ENCODE peak calls at places on chromosomes 7 and 10, in four cellular contexts. One of them, this sample, is unnamed.

GRCh38 chr10:5043716-5044115 is 40.1 kb upstream of the AKR1C2 start:
- DNase-seq in fibroblast of lung: no peak
- DNase-seq in neuronal stem cell: no peak
- DNase-seq in prostate gland: peak; percentile 84
- DNase-seq in this sample: peak; percentile 67

GRCh38 chr7:113918946-113919345 is at the start of gene PPP1R3A:
- DNase-seq in fibroblast of lung: no peak
- DNase-seq in prostate gland: no peak
- DNase-seq in neuronal stem cell: no peak
- DNase-seq in this sample: no peak

GRCh38 chr10:79072994-79073654 is 4.4 kb downstream of the ZMIZ1 start:
- DNase-seq in neuronal stem cell: no peak
- DNase-seq in prostate gland: no peak
- DNase-seq in fibroblast of lung: no peak
- DNase-seq in this sample: no peak

GRCh38 chr10:17616403-17617030 is 657 bp downstream of the HACD1 start:
- DNase-seq in prostate gland: peak; percentile 72
- DNase-seq in neuronal stem cell: peak; percentile 57
- DNase-seq in fibroblast of lung: peak; percentile 67
- DNase-seq in this sample: peak; percentile 65

GRCh38 chr7:11830582-11831382 is 1.2 kb downstream of the THSD7A start:
- DNase-seq in neuronal stem cell: no peak
- DNase-seq in fibroblast of lung: peak; percentile 61
- DNase-seq in prostate gland: no peak
- DNase-seq in this sample: no peak

GRCh38 chr10:114753126-114753525 is 68.5 kb upstream of the FHIP2A start:
- DNase-seq in prostate gland: no peak
- DNase-seq in fibroblast of lung: peak; percentile 79
- DNase-seq in neuronal stem cell: no peak
- DNase-seq in this sample: peak; percentile 65

GRCh38 chr10:69807122-69807521 is 5.4 kb downstream of the COL13A1 start:
- DNase-seq in prostate gland: no peak
- DNase-seq in fibroblast of lung: peak; percentile 92
- DNase-seq in neuronal stem cell: no peak
- DNase-seq in this sample: peak; percentile 46

GRCh38 chr7:157691521-157692155 is 354.8 kb downstream of the DNAJB6 start:
- DNase-seq in prostate gland: no peak
- DNase-seq in fibroblast of lung: no peak
- DNase-seq in neuronal stem cell: peak; percentile 77
- DNase-seq in this sample: no peak

GRCh38 chr10:4190876-4191275 is 405.9 kb upstream of the KLF6 start:
- DNase-seq in prostate gland: no peak
- DNase-seq in neuronal stem cell: no peak
- DNase-seq in fibroblast of lung: no peak
- DNase-seq in this sample: no peak

GRCh38 chr10:98006266-98006665 is 24.2 kb downstream of the CRTAC1 start:
- DNase-seq in neuronal stem cell: no peak
- DNase-seq in fibroblast of lung: no peak
- DNase-seq in prostate gland: no peak
- DNase-seq in this sample: no peak

GRCh38 chr7:102125127-102125561 is 161.5 kb upstream of the SH2B2 start:
- DNase-seq in neuronal stem cell: no peak
- DNase-seq in prostate gland: no peak
- DNase-seq in fibroblast of lung: peak; percentile 92
- DNase-seq in this sample: peak; percentile 97

GRCh38 chr7:101174322-101174854 is 5.7 kb downstream of the NAT16 start:
- DNase-seq in neuronal stem cell: no peak
- DNase-seq in fibroblast of lung: no peak
- DNase-seq in prostate gland: no peak
- DNase-seq in this sample: no peak

GRCh38 chr7:41979834-41980307 is 257.1 kb downstream of the GLI3 start:
- DNase-seq in prostate gland: no peak
- DNase-seq in fibroblast of lung: peak; percentile 41
- DNase-seq in neuronal stem cell: no peak
- DNase-seq in this sample: peak; percentile 72

GRCh38 chr10:11724938-11725776 is 17.0 kb upstream of the ECHDC3 start:
- DNase-seq in neuronal stem cell: peak; percentile 26
- DNase-seq in fibroblast of lung: peak; percentile 59
- DNase-seq in prostate gland: no peak
- DNase-seq in this sample: peak; percentile 76

GRCh38 chr10:97069576-97070362 is 116.0 kb downstream of the SLIT1 start:
- DNase-seq in prostate gland: no peak
- DNase-seq in neuronal stem cell: no peak
- DNase-seq in fibroblast of lung: peak; percentile 6
- DNase-seq in this sample: peak; percentile 7

GRCh38 chr7:129370812-129371211 is 63.4 kb upstream of the STRIP2 start:
- DNase-seq in neuronal stem cell: no peak
- DNase-seq in fibroblast of lung: peak; percentile 17
- DNase-seq in prostate gland: no peak
- DNase-seq in this sample: peak; percentile 13

GRCh38 chr10:64209574-64209973 is 688.4 kb downstream of the REEP3 start:
- DNase-seq in neuronal stem cell: no peak
- DNase-seq in prostate gland: no peak
- DNase-seq in fibroblast of lung: peak; percentile 19
- DNase-seq in this sample: no peak

GRCh38 chr7:73838642-73839041 is 3.7 kb downstream of the METTL27 start:
- DNase-seq in neuronal stem cell: no peak
- DNase-seq in fibroblast of lung: no peak
- DNase-seq in prostate gland: peak; percentile 47
- DNase-seq in this sample: no peak

GRCh38 chr7:98286093-98286525 is 4.6 kb downstream of the BRI3 start:
- DNase-seq in prostate gland: no peak
- DNase-seq in fibroblast of lung: peak; percentile 63
- DNase-seq in neuronal stem cell: no peak
- DNase-seq in this sample: peak; percentile 76

GRCh38 chr10:17001961-17002749 is 127.5 kb downstream of the CUBN start:
- DNase-seq in prostate gland: peak; percentile 25
- DNase-seq in neuronal stem cell: no peak
- DNase-seq in fibroblast of lung: peak; percentile 97
- DNase-seq in this sample: peak; percentile 98

DNA sequence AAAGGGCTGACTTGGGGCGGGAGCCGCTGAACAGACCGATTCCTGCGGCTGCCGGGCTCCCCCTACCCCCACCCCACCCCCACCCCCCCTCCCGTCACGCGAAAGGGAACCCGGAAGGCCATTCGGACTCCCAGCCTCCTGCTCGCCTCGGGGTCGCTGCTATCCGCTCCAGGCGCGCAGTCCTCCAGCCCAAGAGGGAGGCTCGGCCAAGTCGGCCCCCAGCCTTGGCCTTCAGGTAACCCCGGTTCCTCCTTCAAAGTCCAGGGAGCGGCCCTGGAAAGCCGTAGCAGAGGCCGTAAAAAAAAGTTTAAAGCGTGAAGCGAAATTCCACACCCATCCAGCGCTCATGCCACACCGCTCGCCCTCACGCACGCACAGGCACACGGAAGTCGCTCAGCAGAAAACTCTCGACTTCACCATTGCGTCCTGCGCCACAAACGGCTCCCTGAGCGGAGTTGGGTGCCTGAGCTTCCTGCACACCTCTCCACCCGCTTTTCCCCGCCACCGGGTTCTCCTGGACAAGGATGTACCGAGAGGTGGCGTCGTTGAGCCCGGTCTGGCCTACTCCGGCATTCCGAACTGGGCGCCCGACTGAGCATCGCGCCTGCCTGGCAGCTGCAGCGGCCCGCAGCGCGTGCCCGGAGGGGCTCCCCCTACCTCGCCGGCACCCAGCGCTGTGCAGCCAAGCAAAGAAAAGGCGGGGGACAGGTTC is 1.4 kb downstream of the SORCS3 start:
- DNase-seq in neuronal stem cell: peak; percentile 71
- DNase-seq in prostate gland: no peak
- DNase-seq in fibroblast of lung: peak; percentile 19
- DNase-seq in this sample: no peak
- H3K4me3 ChIP-seq in neuronal stem cell: peak overlapping the region; percentile 75
- H3K4me3 ChIP-seq in prostate gland: no peak overlapping the region
- H3K4me3 ChIP-seq in fibroblast of lung: no peak overlapping the region
- H3K4me3 ChIP-seq in this sample: no peak overlapping the region

DNA sequence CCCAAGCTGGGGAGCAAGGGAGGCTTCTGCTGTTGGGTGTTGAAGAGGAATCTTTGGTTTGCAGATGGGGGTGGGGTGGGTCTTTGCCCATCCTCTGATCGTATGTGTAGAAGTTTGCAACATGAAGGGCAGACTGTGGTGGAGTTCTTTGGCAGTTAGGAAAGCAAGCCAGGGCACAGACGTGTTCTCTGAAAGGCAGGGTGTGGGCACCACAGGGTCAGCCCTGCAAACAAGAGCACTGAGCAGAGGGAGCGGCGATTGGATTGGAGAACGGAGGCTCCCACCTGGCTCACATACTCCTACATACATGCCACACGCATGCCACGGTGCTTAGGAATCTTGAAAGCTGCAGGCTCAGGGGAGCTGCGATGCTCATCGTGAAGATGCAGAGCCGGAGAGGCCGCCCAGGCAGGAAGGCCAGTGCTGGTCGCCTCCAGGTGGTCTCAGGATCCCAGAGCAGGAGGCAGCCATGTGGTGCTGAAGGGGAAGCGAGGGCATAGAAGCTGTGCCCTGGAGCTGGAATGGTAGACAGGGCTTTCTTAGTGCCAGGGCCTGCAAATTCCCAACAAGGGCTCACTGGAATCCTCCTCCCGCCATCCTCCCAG is 149.0 kb downstream of the MGMT start:
- DNase-seq in fibroblast of lung: no peak
- DNase-seq in prostate gland: no peak
- DNase-seq in neuronal stem cell: no peak
- DNase-seq in this sample: no peak
- H3K4me3 ChIP-seq in fibroblast of lung: no peak overlapping the region
- H3K4me3 ChIP-seq in prostate gland: no peak overlapping the region
- H3K4me3 ChIP-seq in neuronal stem cell: no peak overlapping the region
- H3K4me3 ChIP-seq in this sample: no peak overlapping the region

DNA sequence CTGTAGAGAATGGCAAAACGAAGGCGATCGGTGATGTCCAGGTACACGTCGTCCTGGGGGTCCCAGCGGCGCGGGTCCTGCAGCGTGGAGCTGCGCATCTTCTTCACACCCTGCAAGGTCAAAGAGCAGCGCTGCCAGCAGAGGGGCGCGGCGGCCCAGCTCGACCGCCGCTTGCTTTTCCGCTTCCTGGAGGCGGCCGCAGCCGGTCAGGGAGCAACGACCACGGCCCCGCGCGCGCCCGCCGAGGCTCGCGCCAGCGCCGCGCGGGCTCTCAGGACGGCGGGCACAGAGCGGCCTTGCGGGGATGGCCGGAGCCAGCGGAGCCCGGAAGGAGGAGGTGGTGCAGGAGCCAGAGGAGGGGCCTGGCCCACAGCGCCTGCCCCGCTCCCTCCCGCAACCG is 76.5 kb upstream of the CDC14C start:
- DNase-seq in fibroblast of lung: no peak
- DNase-seq in neuronal stem cell: no peak
- DNase-seq in prostate gland: no peak
- DNase-seq in this sample: no peak
- H3K4me3 ChIP-seq in fibroblast of lung: no peak overlapping the region
- H3K4me3 ChIP-seq in neuronal stem cell: no peak overlapping the region
- H3K4me3 ChIP-seq in prostate gland: no peak overlapping the region
- H3K4me3 ChIP-seq in this sample: no peak overlapping the region

GRCh38 chr7:50781894-50782293 is 802 bp downstream of the GRB10 start:
- DNase-seq in neuronal stem cell: no peak
- DNase-seq in fibroblast of lung: no peak
- DNase-seq in prostate gland: no peak
- DNase-seq in this sample: no peak
- H3K4me3 ChIP-seq in neuronal stem cell: peak overlapping the region; percentile 84
- H3K4me3 ChIP-seq in fibroblast of lung: no peak overlapping the region
- H3K4me3 ChIP-seq in prostate gland: peak overlapping the region; percentile 39
- H3K4me3 ChIP-seq in this sample: no peak overlapping the region

GRCh38 chr10:80502621-80503583 is 34.8 kb upstream of the SH2D4B start:
- DNase-seq in fibroblast of lung: no peak
- DNase-seq in neuronal stem cell: no peak
- DNase-seq in prostate gland: no peak
- DNase-seq in this sample: no peak

GRCh38 chr10:80501913-80502521 is 35.7 kb upstream of the SH2D4B start:
- DNase-seq in fibroblast of lung: peak; percentile 58
- DNase-seq in neuronal stem cell: no peak
- DNase-seq in prostate gland: no peak
- DNase-seq in this sample: peak; percentile 45

GRCh38 chr10:80503584-80504157 is 34.0 kb upstream of the SH2D4B start:
- DNase-seq in prostate gland: no peak
- DNase-seq in fibroblast of lung: no peak
- DNase-seq in neuronal stem cell: no peak
- DNase-seq in this sample: no peak

GRCh38 chr10:80500572-80501380 is 36.9 kb upstream of the SH2D4B start:
- DNase-seq in prostate gland: no peak
- DNase-seq in neuronal stem cell: no peak
- DNase-seq in fibroblast of lung: no peak
- DNase-seq in this sample: peak; percentile 37

GRCh38 chr10:80501381-80501912 is 36.3 kb upstream of the SH2D4B start:
- DNase-seq in neuronal stem cell: no peak
- DNase-seq in prostate gland: no peak
- DNase-seq in fibroblast of lung: peak; percentile 47
- DNase-seq in this sample: no peak
- H3K4me3 ChIP-seq in neuronal stem cell: no peak overlapping the region
- H3K4me3 ChIP-seq in prostate gland: no peak overlapping the region
- H3K4me3 ChIP-seq in fibroblast of lung: no peak overlapping the region
- H3K4me3 ChIP-seq in this sample: no peak overlapping the region

DNA sequence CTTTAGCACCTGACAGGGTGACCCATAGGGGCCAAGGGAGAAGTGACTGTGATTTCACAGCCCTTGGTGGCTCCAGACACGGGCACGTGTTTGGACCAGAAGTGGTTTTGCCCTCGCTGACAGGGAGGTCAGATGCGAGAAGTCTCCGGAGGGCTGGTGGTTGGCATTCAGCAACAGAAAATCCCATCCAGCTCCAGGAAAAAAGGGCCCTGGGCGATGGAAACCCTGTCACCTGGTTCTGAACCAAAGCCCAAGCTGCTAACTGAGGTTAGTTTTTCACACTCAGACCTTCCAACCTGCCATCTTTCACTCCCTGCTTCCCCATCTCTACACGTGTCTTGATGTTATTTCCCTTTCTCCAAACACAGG is 272.9 kb downstream of the TRIL start:
- DNase-seq in fibroblast of lung: no peak
- DNase-seq in prostate gland: no peak
- DNase-seq in neuronal stem cell: no peak
- DNase-seq in this sample: no peak
- H3K4me3 ChIP-seq in fibroblast of lung: no peak overlapping the region
- H3K4me3 ChIP-seq in prostate gland: no peak overlapping the region
- H3K4me3 ChIP-seq in neuronal stem cell: no peak overlapping the region
- H3K4me3 ChIP-seq in this sample: no peak overlapping the region

GRCh38 chr7:150863946-150864345 is 11.6 kb downstream of the AOC1 start:
- DNase-seq in neuronal stem cell: no peak
- DNase-seq in fibroblast of lung: no peak
- DNase-seq in prostate gland: no peak
- DNase-seq in this sample: no peak
- H3K4me3 ChIP-seq in neuronal stem cell: no peak overlapping the region
- H3K4me3 ChIP-seq in fibroblast of lung: no peak overlapping the region
- H3K4me3 ChIP-seq in prostate gland: no peak overlapping the region
- H3K4me3 ChIP-seq in this sample: no peak overlapping the region

This sample was measured in fibroblast of villous mesenchyme.